ENCODE peak calls at places on chromosome 18, in six cellular contexts. E, F, A, P, L and B are unnamed samples. For H3K4me1, the result is how much of the 10 kb centered on the place peaks cover.

GRCh38 chr18:63253428-63254372 is 65.9 kb downstream of the BCL2 start:
- DNase-seq in L (no peak), A (no peak), P (no peak), E (no peak), F (peak), B (no peak)

GRCh38 chr18:76357585-76358265 is 137.3 kb downstream of the ZNF516 start:
- DNase-seq in A (no peak), P (no peak), E (no peak), L (no peak), F (no peak), B (no peak)

GRCh38 chr18:37335337-37335736 is 230.3 kb downstream of the CELF4 start:
- DNase-seq in L (no peak), F (peak), E (no peak), A (no peak), P (no peak), B (peak)

GRCh38 chr18:3500016-3500415 is 50.0 kb downstream of the TGIF1 start:
- DNase-seq in P (no peak), L (no peak), A (no peak), F (peak), E (no peak), B (no peak)

GRCh38 chr18:59705145-59705544 is 7.9 kb upstream of the CCBE1 start:
- DNase-seq in F (no peak), A (no peak), P (no peak), L (no peak), E (no peak), B (no peak)

GRCh38 chr18:2914185-2914584 is 67.4 kb downstream of the EMILIN2 start:
- DNase-seq in A (no peak), P (no peak), E (peak), F (no peak), L (no peak), B (no peak)

GRCh38 chr18:68221116-68221724 is 493.7 kb downstream of the TMX3 start:
- DNase-seq in F (peak), L (no peak), E (no peak), A (no peak), P (no peak), B (no peak)

GRCh38 chr18:30271716-30272115 is 770.8 kb downstream of the DSC3 start:
- DNase-seq in A (no peak), P (no peak), F (no peak), L (no peak), E (no peak), B (no peak)

GRCh38 chr18:62346327-62347090 is 21.4 kb downstream of the TNFRSF11A start:
- DNase-seq in E (no peak), A (no peak), F (no peak), L (no peak), P (no peak), B (no peak)

DNA sequence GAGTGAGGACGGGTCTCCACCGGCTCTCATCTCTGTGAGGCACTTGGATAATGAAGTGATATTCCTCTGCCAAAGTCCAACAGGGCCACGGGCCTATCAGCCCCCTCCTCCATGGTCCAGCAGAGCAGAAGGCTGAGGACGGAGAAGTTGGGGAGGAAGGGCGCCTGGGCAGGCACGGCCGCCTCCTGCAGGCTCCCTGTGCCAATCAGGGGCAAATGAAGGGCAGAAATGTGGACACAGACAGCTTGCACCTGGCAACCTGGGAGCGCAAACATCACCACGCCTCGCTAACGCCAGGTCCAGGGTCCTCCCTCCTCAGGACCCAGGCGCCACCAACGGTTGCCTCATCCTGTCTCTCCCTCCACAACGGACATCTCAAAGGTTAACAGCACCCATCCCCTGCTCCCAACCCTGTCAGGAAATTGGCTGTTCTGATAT is 24.3 kb downstream of the SMAD7 start:
- DNase-seq in F (no peak), A (peak), L (no peak), P (no peak), E (no peak), B (peak)
- H3K4me1 ChIP-seq in F (half or more), A (half or more), L (under half), P (half or more), E (half or more), B (half or more)

DNA sequence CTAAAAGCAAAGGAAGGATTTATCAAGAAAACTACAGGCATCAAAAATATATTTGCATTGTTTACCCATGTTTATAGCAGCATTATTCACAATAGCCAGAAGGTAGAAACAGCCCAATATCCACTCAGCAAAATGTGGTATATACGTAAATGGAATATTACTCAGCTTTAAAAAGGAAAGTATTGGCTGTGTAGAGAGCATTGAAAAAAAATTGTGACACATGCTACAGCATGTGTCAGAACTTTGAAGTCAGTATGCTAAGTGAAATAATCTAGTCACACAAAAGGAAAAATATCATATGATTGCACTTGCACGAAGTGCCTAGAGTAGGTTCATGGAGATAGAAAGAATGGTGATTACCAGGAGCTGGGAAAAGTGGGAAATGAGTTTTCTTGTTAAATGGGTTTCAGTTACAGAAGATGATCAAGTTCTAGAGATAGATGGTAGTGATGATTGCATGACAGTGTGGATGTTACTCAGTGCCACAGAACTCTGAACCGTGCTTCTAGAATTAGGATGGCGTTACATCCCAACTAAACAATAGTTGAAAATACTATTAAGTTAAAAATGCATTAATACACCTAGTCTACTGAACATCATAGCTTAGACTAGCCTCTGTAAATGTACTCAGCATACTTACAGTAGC is 20.1 kb downstream of the ANKRD12 start:
- DNase-seq in A (no peak), E (no peak), P (no peak), F (no peak), L (no peak), B (no peak)
- H3K4me1 ChIP-seq in A (under half), E (half or more), P (under half), F (under half), L (under half), B (under half)

GRCh38 chr18:48846423-48846932 is 104.3 kb downstream of the SMAD7 start:
- DNase-seq in L (no peak), P (no peak), E (no peak), A (no peak), F (no peak), B (no peak)

GRCh38 chr18:48850891-48851302 is 99.9 kb downstream of the SMAD7 start:
- DNase-seq in P (no peak), L (no peak), E (no peak), A (peak), F (peak), B (peak)

GRCh38 chr18:48851563-48851962 is 99.2 kb downstream of the SMAD7 start:
- DNase-seq in F (no peak), P (peak), E (no peak), L (no peak), A (peak), B (peak)

GRCh38 chr18:48847807-48848486 is 102.8 kb downstream of the SMAD7 start:
- DNase-seq in E (peak), F (no peak), L (no peak), A (no peak), P (no peak), B (peak)

DNA sequence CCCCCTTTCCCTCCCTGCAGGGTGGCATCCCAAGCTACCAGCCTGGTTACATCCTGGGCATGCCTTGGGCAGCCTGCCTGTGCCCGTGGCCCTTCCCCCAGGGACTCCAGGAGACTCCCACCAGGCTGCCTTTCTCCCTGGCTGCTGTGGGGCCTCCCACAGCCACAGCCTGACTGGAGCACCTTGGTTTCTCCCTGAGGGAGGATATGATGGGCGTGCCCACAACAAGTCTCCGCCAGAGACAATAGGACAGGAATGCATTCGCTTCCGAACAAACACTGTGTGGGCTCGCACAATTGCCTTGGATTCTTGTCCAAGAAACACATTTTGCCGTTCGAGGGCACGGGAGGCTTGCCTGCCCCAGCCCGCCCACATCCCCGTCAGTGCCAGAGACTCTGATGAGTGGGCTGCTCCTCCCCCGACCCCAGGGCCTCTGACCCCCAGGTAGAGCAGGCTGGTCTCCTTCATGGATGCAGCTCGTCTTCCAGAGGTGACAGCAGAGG is 102.1 kb downstream of the SMAD7 start:
- DNase-seq in L (no peak), E (no peak), F (peak), P (no peak), A (no peak), B (no peak)
- H3K4me1 ChIP-seq in L (under half), E (under half), F (under half), P (under half), A (under half), B (under half)

GRCh38 chr18:44683566-44683965 is 2.9 kb downstream of the SETBP1 start:
- DNase-seq in P (no peak), F (no peak), E (no peak), A (no peak), L (no peak), B (no peak)
- H3K4me1 ChIP-seq in P (under half), F (under half), E (under half), A (half or more), L (under half), B (under half)

DNA sequence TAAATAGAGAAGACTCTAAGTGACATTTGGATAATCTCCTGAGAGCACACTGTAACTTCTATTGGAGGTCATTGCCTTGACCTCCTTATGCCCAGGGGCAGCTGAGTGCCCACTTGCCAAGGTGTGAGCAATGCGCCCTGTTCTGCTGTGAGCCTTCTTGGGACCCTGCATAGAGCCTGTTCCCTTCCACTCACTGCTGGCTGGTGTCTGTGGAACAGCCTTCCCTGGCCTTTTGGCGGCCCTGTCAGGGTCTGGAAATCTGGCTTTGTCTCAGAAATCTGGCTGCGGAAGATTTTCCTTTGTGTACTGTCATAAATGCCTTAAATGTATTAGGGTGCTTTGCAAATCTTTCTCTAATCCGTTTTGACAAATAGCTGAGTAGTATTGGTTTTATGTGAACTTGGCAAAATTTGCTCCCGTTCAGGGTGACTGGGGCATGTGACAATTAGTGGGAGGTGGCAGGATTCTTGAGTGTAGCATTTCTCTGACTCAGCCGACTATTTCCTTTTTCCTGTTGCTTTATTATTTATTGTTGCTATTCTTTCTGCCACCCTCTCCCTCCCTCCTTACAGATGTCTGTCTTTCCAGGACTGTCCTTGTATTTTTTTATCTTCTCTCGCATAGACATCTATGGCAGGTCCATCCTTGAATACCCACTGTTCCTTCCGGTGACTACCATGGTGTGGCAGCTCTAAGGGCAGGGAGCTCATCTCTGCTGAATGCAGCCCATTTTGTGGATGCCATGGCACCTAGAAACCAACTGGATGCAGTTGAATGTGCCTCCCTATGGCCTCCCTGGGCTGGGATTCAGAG is 41.8 kb downstream of the LDLRAD4 start:
- DNase-seq in A (peak), F (no peak), L (no peak), E (no peak), P (no peak), B (no peak)
- H3K4me1 ChIP-seq in A (under half), F (under half), L (under half), E (half or more), P (under half), B (under half)

GRCh38 chr18:45686892-45687611 is 36.9 kb upstream of the SLC14A1 start:
- DNase-seq in A (peak), F (no peak), E (peak), L (no peak), P (no peak), B (peak)
- H3K4me1 ChIP-seq in A (under half), F (under half), E (under half), L (under half), P (under half), B (under half)